ENCODE peak calls at places on chromosomes 4 and X, in seven cellular contexts. One of them, this sample, is unnamed.

GRCh38 chr4:128601992-128602695 is 207.4 kb upstream of the JADE1 start:
- DNase-seq in heart right ventricle: peak; percentile 23
- DNase-seq in Peyer's patch: no peak
- DNase-seq in non-pigmented ciliary epithelial cell: no peak
- DNase-seq in bronchial epithelial cell: peak; percentile 15
- DNase-seq in dorsolateral prefrontal cortex: peak; percentile 37
- DNase-seq in H54: no peak
- DNase-seq in this sample: no peak

GRCh38 chrX:39203427-39203826 is 402.2 kb downstream of the MID1IP1 start:
- DNase-seq in heart right ventricle: no peak
- DNase-seq in Peyer's patch: peak; percentile 58
- DNase-seq in non-pigmented ciliary epithelial cell: no peak
- DNase-seq in bronchial epithelial cell: no peak
- DNase-seq in dorsolateral prefrontal cortex: no peak
- DNase-seq in H54: no peak
- DNase-seq in this sample: no peak

GRCh38 chrX:44440006-44440405 is 96.5 kb upstream of the EFHC2 start:
- DNase-seq in heart right ventricle: no peak
- DNase-seq in Peyer's patch: no peak
- DNase-seq in non-pigmented ciliary epithelial cell: no peak
- DNase-seq in bronchial epithelial cell: no peak
- DNase-seq in dorsolateral prefrontal cortex: no peak
- DNase-seq in H54: no peak
- DNase-seq in this sample: no peak

GRCh38 chrX:66163849-66164401 is at the start of gene HEPH:
- DNase-seq in heart right ventricle: no peak
- DNase-seq in Peyer's patch: no peak
- DNase-seq in non-pigmented ciliary epithelial cell: no peak
- DNase-seq in bronchial epithelial cell: no peak
- DNase-seq in dorsolateral prefrontal cortex: no peak
- DNase-seq in H54: no peak
- DNase-seq in this sample: no peak

GRCh38 chrX:78452356-78452755 is 124.9 kb upstream of the CYSLTR1 start:
- DNase-seq in heart right ventricle: no peak
- DNase-seq in Peyer's patch: no peak
- DNase-seq in non-pigmented ciliary epithelial cell: no peak
- DNase-seq in bronchial epithelial cell: peak; percentile 51
- DNase-seq in dorsolateral prefrontal cortex: no peak
- DNase-seq in H54: no peak
- DNase-seq in this sample: no peak

GRCh38 chr4:86894465-86894864 is 2.2 kb upstream of the C4orf36 start:
- DNase-seq in heart right ventricle: no peak
- DNase-seq in Peyer's patch: no peak
- DNase-seq in non-pigmented ciliary epithelial cell: no peak
- DNase-seq in bronchial epithelial cell: peak; percentile 75
- DNase-seq in dorsolateral prefrontal cortex: no peak
- DNase-seq in H54: no peak
- DNase-seq in this sample: no peak

GRCh38 chr4:68324509-68325262 is 25.2 kb downstream of the YTHDC1 start:
- DNase-seq in heart right ventricle: no peak
- DNase-seq in Peyer's patch: no peak
- DNase-seq in non-pigmented ciliary epithelial cell: no peak
- DNase-seq in bronchial epithelial cell: no peak
- DNase-seq in dorsolateral prefrontal cortex: no peak
- DNase-seq in H54: no peak
- DNase-seq in this sample: no peak

GRCh38 chr4:177862541-177863176 is 420.4 kb upstream of the AGA start:
- DNase-seq in heart right ventricle: peak; percentile 23
- DNase-seq in Peyer's patch: no peak
- DNase-seq in non-pigmented ciliary epithelial cell: no peak
- DNase-seq in bronchial epithelial cell: no peak
- DNase-seq in dorsolateral prefrontal cortex: no peak
- DNase-seq in H54: no peak
- DNase-seq in this sample: no peak

GRCh38 chrX:131067846-131068745 is 9.9 kb downstream of the ARHGAP36 start:
- DNase-seq in heart right ventricle: no peak
- DNase-seq in Peyer's patch: no peak
- DNase-seq in non-pigmented ciliary epithelial cell: no peak
- DNase-seq in bronchial epithelial cell: no peak
- DNase-seq in dorsolateral prefrontal cortex: no peak
- DNase-seq in H54: no peak
- DNase-seq in this sample: peak; percentile 51

GRCh38 chr4:61380865-61381264 is 180.7 kb downstream of the ADGRL3 start:
- DNase-seq in heart right ventricle: no peak
- DNase-seq in Peyer's patch: no peak
- DNase-seq in non-pigmented ciliary epithelial cell: no peak
- DNase-seq in bronchial epithelial cell: no peak
- DNase-seq in dorsolateral prefrontal cortex: no peak
- DNase-seq in H54: no peak
- DNase-seq in this sample: no peak